ENCODE peak calls at places on chromosomes 3 and 15, in four cellular contexts. B, G, O and N are unnamed samples.

GRCh38 chr15:49620174-49620573 is 444 bp downstream of the FAM227B start:
- DNase-seq in B (no peak), G (no peak), O (no peak), N (no peak)

GRCh38 chr3:135918600-135918999 is 46.9 kb upstream of the PPP2R3A start:
- DNase-seq in B (no peak), G (no peak), O (no peak), N (no peak)

GRCh38 chr3:155426524-155427230 is 133.2 kb upstream of the STRIT1 start:
- DNase-seq in B (peak; percentile 4), G (no peak), O (no peak), N (no peak)

GRCh38 chr15:69531302-69532027 is 78.8 kb downstream of the RPLP1 start:
- DNase-seq in B (no peak), G (peak; percentile 33), O (no peak), N (no peak)

GRCh38 chr15:40054056-40054745 is 15.2 kb upstream of the SRP14 start:
- DNase-seq in B (no peak), G (no peak), O (no peak), N (peak; percentile 69)

GRCh38 chr3:52353291-52353855 is 37.3 kb downstream of the DNAH1 start:
- DNase-seq in B (no peak), G (peak; percentile 14), O (no peak), N (no peak)

GRCh38 chr3:50272911-50273688 is 4.2 kb downstream of the SEMA3B start:
- DNase-seq in B (peak; percentile 78), G (peak; percentile 86), O (peak; percentile 85), N (peak; percentile 91)

GRCh38 chr15:29554531-29554930 is 267.7 kb downstream of the TJP1 start:
- DNase-seq in B (no peak), G (no peak), O (no peak), N (no peak)

GRCh38 chr3:49630784-49631183 is 43.4 kb upstream of the APEH start:
- DNase-seq in B (no peak), G (no peak), O (no peak), N (no peak)

GRCh38 chr3:42936157-42936981 is 30.4 kb downstream of the ZNF662 start:
- DNase-seq in B (no peak), G (peak; percentile 54), O (no peak), N (no peak)

GRCh38 chr3:106824856-106825255 is 552.4 kb upstream of the CCDC54 start:
- DNase-seq in B (no peak), G (peak; percentile 22), O (no peak), N (no peak)

GRCh38 chr3:182717216-182717615 is 76.1 kb upstream of the ATP11B start:
- DNase-seq in B (peak; percentile 19), G (no peak), O (no peak), N (no peak)

GRCh38 chr15:43132830-43133428 is 457 bp upstream of the TMEM62 start:
- DNase-seq in B (no peak), G (no peak), O (no peak), N (no peak)

GRCh38 chr3:124137264-124137663 is 145.3 kb upstream of the ROPN1 start:
- DNase-seq in B (no peak), G (no peak), O (no peak), N (no peak)

GRCh38 chr3:48399387-48400172 is 27.6 kb downstream of the FBXW12 start:
- DNase-seq in B (peak; percentile 20), G (no peak), O (peak; percentile 49), N (no peak)

GRCh38 chr3:96831175-96831574 is 16.8 kb downstream of the EPHA6 start:
- DNase-seq in B (no peak), G (no peak), O (no peak), N (no peak)

GRCh38 chr3:186099178-186099577 is 9.7 kb downstream of the ETV5 start:
- DNase-seq in B (peak; percentile 42), G (peak; percentile 60), O (peak; percentile 54), N (no peak)

GRCh38 chr3:186107148-186108105 is 1.5 kb downstream of the ETV5 start:
- DNase-seq in B (peak; percentile 66), G (peak; percentile 74), O (peak; percentile 79), N (no peak)

GRCh38 chr3:186105543-186105942 is 3.3 kb downstream of the ETV5 start:
- DNase-seq in B (no peak), G (no peak), O (no peak), N (no peak)

GRCh38 chr3:186098740-186099139 is 10.1 kb downstream of the ETV5 start:
- DNase-seq in B (no peak), G (no peak), O (no peak), N (no peak)

DNA sequence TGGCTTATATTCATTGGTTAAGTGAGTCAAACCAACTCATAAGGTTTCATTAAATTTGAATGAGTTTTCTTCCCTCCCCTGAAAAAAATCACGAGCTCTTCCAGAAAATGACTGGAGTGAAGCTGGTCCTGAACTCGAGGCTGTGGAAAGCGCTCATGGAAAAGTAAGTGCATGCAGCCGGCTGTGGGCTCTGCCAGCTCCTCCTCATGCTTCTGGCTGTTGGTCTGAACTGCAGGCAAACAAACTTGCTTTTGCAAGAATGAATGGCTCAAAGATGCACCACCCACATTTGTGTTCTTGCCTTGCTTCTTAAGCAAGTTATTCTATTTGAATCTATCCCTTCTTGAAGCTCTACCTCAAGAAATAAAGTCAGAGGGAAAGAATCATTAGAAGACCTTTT is 6.2 kb downstream of the ETV5 start:
- DNase-seq in B (no peak), G (no peak), O (no peak), N (no peak)
- H3K27ac ChIP-seq in B (no peak overlapping the region), G (no peak overlapping the region), O (no peak overlapping the region), N (no peak overlapping the region)

DNA sequence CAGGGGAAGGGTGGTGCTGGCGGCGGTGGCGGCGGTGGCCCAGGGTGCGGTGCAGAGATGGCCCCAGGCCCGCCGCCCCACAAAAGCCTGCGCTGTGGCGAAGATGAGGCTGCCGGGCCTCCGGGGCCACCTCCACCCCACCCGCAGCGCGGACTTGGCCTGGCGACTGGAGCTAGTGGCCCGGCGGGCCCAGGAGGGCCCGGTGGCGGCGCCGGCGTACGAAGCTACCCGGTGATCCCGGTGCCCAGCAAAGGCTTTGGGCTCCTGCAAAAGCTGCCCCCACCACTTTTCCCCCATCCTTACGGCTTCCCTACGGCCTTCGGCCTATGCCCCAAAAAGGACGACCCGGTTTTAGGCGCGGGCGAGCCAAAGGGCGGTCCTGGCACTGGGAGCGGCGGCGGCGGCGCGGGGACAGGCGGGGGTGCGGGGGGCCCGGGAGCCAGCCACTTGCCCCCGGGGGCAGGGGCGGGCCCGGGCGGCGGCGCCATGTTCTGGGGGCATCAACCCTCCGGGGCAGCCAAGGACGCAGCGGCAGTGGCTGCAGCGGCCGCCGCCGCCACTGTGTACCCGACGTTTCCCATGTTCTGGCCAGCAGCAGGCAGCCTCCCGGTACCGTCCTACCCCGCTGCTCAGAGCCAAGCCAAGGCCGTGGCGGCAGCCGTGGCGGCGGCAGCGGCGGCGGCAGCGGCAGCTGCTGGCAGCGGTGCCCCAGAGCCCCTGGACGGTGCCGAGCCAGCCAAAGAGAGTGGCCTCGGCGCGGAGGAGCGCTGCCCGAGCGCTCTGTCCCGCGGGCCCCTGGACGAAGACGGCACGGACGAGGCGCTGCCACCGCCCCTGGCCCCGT is 1.6 kb downstream of the SKOR1 start:
- DNase-seq in B (no peak), G (no peak), O (no peak), N (no peak)
- H3K4me3 ChIP-seq in B (no peak overlapping the region), G (no peak overlapping the region), O (no peak overlapping the region), N (peak overlapping the region; percentile 59)

DNA sequence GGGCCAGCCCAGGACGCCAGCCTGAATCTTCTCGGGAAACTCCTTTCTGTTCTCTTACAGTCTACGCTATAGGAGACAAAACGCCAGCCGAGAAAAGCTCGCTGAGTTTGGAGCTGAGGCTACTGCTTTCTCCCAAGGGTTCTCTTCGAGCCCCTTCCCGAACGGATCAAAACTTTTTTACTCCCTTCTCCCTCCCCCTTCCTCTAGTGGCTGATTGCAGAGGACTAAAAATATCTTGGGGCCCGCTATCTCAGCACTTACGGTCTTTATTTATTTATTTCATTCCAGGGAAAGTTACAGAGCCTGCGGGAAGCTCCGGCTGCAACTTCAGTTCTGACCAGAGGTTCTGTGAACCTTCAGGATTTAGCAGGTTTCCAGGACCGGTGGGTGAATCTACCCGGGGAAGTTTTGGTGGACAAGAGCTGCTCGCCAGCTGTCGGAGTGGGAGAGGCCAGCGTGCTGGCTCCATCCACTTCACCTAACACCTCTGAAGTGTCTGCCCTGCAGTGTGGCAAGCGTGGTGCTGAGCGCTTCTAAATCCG is 454 bp upstream of the PDZRN3 start:
- DNase-seq in B (peak; percentile 46), G (peak; percentile 75), O (no peak), N (no peak)
- H3K27ac ChIP-seq in B (peak overlapping the region; percentile 92), G (peak overlapping the region; percentile 91), O (no peak overlapping the region), N (peak overlapping the region; percentile 89)

GRCh38 chr3:196496183-196496582 is 7.4 kb downstream of the RNF168 start:
- DNase-seq in B (no peak), G (no peak), O (no peak), N (no peak)

GRCh38 chr3:196501316-196502064 is 2.1 kb downstream of the RNF168 start:
- DNase-seq in B (no peak), G (no peak), O (no peak), N (no peak)

GRCh38 chr3:196498297-196498696 is 5.3 kb downstream of the RNF168 start:
- DNase-seq in B (no peak), G (no peak), O (no peak), N (no peak)

GRCh38 chr3:196499807-196500524 is 3.6 kb downstream of the RNF168 start:
- DNase-seq in B (no peak), G (no peak), O (no peak), N (no peak)

DNA sequence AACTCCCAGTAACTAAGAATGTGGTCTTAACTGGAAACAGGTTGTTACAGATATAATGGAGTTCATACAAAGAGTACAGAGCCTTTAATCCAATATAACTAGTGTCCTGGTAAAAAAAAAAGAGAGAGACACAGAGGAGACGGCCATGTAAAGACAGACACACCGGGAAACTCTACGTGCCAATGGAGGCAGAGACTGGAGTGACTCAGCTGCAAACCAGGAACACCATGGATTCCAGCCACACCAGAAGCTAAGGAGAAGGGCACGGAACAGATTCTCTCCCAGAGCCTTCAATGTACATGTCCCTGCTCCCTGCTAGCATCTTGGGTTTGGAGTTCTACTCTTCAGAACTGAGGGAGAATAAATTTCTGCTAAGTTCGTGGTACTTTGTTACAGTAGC is 4.5 kb downstream of the RNF168 start:
- DNase-seq in B (no peak), G (no peak), O (peak; percentile 63), N (no peak)
- H3K4me3 ChIP-seq in B (no peak overlapping the region), G (no peak overlapping the region), O (peak overlapping the region; percentile 80), N (no peak overlapping the region)

GRCh38 chr15:41935566-41936020 is 36.8 kb downstream of the EHD4 start:
- DNase-seq in B (no peak), G (no peak), O (peak; percentile 28), N (peak; percentile 56)
- H3K27ac ChIP-seq in B (no peak overlapping the region), G (peak overlapping the region; percentile 81), O (no peak overlapping the region), N (no peak overlapping the region)

GRCh38 chr3:87621667-87622066 is 345.3 kb upstream of the POU1F1 start:
- DNase-seq in B (no peak), G (no peak), O (no peak), N (no peak)

GRCh38 chr3:87627316-87627715 is 350.9 kb upstream of the POU1F1 start:
- DNase-seq in B (no peak), G (no peak), O (no peak), N (no peak)

GRCh38 chr3:87624860-87625259 is 348.5 kb upstream of the POU1F1 start:
- DNase-seq in B (no peak), G (no peak), O (no peak), N (no peak)

GRCh38 chr3:87626471-87626995 is 350.1 kb upstream of the POU1F1 start:
- DNase-seq in B (no peak), G (no peak), O (no peak), N (no peak)

DNA sequence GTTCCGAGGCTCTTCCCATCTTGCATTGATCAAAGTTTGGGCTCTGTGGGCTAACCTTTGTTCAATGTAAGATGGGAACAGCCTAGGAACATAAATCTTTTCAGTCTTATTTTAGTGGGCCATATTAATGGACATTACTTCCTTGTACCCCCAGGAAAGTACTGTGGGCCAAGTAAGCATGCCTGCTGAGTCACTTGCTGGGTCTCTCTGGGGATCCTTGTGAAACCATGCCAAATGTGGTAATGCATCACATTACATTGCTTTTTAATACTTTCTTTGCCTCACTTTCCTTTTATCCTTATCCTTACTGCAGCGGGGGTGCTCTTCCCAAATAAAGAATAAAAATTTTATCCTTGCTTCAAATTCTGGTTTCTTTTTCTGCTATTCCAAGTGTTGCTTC is 349.5 kb upstream of the POU1F1 start:
- DNase-seq in B (no peak), G (no peak), O (no peak), N (no peak)
- H3K4me3 ChIP-seq in B (no peak overlapping the region), G (no peak overlapping the region), O (no peak overlapping the region), N (no peak overlapping the region)